ENCODE peak calls at places on chromosomes 2 and 18, in five cellular contexts. One of them, this sample, is unnamed.

GRCh38 chr18:54357660-54358494 is at the start of the genes C18orf54 and STARD6:
- DNase-seq in AG09309: peak
- DNase-seq in HL-60: peak
- DNase-seq in Calu3: peak
- DNase-seq in lower lobe of right lung: peak
- DNase-seq in this sample: peak

GRCh38 chr2:189609423-189609816 is 28.8 kb upstream of the SLC40A1 start:
- DNase-seq in AG09309: no peak
- DNase-seq in HL-60: no peak
- DNase-seq in Calu3: no peak
- DNase-seq in lower lobe of right lung: no peak
- DNase-seq in this sample: no peak

GRCh38 chr2:72538486-72538885 is 287.3 kb downstream of the EXOC6B start:
- DNase-seq in HL-60: no peak
- DNase-seq in lower lobe of right lung: no peak
- DNase-seq in AG09309: no peak
- DNase-seq in Calu3: no peak
- DNase-seq in this sample: no peak

GRCh38 chr2:33375054-33375453 is 101.4 kb upstream of the RASGRP3 start:
- DNase-seq in AG09309: no peak
- DNase-seq in HL-60: no peak
- DNase-seq in Calu3: no peak
- DNase-seq in lower lobe of right lung: no peak
- DNase-seq in this sample: no peak

GRCh38 chr2:205965707-205966106 is 120.3 kb downstream of the INO80D start:
- DNase-seq in AG09309: no peak
- DNase-seq in Calu3: no peak
- DNase-seq in HL-60: no peak
- DNase-seq in lower lobe of right lung: no peak
- DNase-seq in this sample: no peak

GRCh38 chr2:233976690-233977294 is 59.6 kb downstream of the TRPM8 start:
- DNase-seq in Calu3: peak
- DNase-seq in AG09309: peak
- DNase-seq in lower lobe of right lung: no peak
- DNase-seq in HL-60: no peak
- DNase-seq in this sample: no peak

GRCh38 chr2:214005337-214005736 is 405.5 kb upstream of the VWC2L start:
- DNase-seq in Calu3: no peak
- DNase-seq in HL-60: no peak
- DNase-seq in AG09309: no peak
- DNase-seq in lower lobe of right lung: no peak
- DNase-seq in this sample: no peak

GRCh38 chr2:147934881-147935280 is 85.7 kb downstream of the ORC4 start:
- DNase-seq in AG09309: no peak
- DNase-seq in lower lobe of right lung: no peak
- DNase-seq in HL-60: no peak
- DNase-seq in Calu3: no peak
- DNase-seq in this sample: no peak

GRCh38 chr2:241767464-241768250 is 9.0 kb upstream of the GAL3ST2 start:
- DNase-seq in HL-60: no peak
- DNase-seq in AG09309: no peak
- DNase-seq in lower lobe of right lung: no peak
- DNase-seq in Calu3: no peak
- DNase-seq in this sample: peak

GRCh38 chr2:190412971-190413370 is 4.8 kb downstream of the MFSD6 start:
- DNase-seq in Calu3: no peak
- DNase-seq in AG09309: no peak
- DNase-seq in lower lobe of right lung: no peak
- DNase-seq in HL-60: no peak
- DNase-seq in this sample: no peak

GRCh38 chr2:112481050-112481527 is 867 bp upstream of the TTL start:
- DNase-seq in Calu3: peak
- DNase-seq in AG09309: peak
- DNase-seq in lower lobe of right lung: peak
- DNase-seq in HL-60: peak
- DNase-seq in this sample: peak

GRCh38 chr2:26584656-26585055 is 56.5 kb downstream of the CIB4 start:
- DNase-seq in lower lobe of right lung: no peak
- DNase-seq in HL-60: no peak
- DNase-seq in AG09309: no peak
- DNase-seq in Calu3: no peak
- DNase-seq in this sample: no peak

GRCh38 chr18:39675358-39675757 is 2109.8 kb upstream of the CELF4 start:
- DNase-seq in HL-60: no peak
- DNase-seq in AG09309: peak
- DNase-seq in Calu3: no peak
- DNase-seq in lower lobe of right lung: no peak
- DNase-seq in this sample: no peak

GRCh38 chr2:19048593-19049264 is 309.7 kb downstream of the OSR1 start:
- DNase-seq in AG09309: no peak
- DNase-seq in lower lobe of right lung: peak
- DNase-seq in HL-60: no peak
- DNase-seq in Calu3: peak
- DNase-seq in this sample: no peak

GRCh38 chr2:198096007-198096406 is 291.6 kb downstream of the PLCL1 start:
- DNase-seq in Calu3: no peak
- DNase-seq in HL-60: no peak
- DNase-seq in AG09309: no peak
- DNase-seq in lower lobe of right lung: no peak
- DNase-seq in this sample: no peak

GRCh38 chr2:29698216-29698615 is 223.2 kb downstream of the ALK start:
- DNase-seq in Calu3: no peak
- DNase-seq in AG09309: no peak
- DNase-seq in lower lobe of right lung: no peak
- DNase-seq in HL-60: no peak
- DNase-seq in this sample: no peak

GRCh38 chr2:182207049-182207746 is 219.6 kb downstream of the PDE1A start:
- DNase-seq in HL-60: no peak
- DNase-seq in Calu3: no peak
- DNase-seq in lower lobe of right lung: no peak
- DNase-seq in AG09309: no peak
- DNase-seq in this sample: no peak

GRCh38 chr2:166234112-166234846 is 106.5 kb upstream of the SCN1A start:
- DNase-seq in lower lobe of right lung: no peak
- DNase-seq in HL-60: no peak
- DNase-seq in AG09309: no peak
- DNase-seq in Calu3: no peak
- DNase-seq in this sample: no peak

GRCh38 chr2:30662268-30663131 is 144.7 kb downstream of the CAPN13 start:
- DNase-seq in HL-60: no peak
- DNase-seq in AG09309: no peak
- DNase-seq in Calu3: no peak
- DNase-seq in lower lobe of right lung: no peak
- DNase-seq in this sample: no peak

GRCh38 chr18:55858661-55859111 is 270.7 kb upstream of the TCF4 start:
- DNase-seq in HL-60: no peak
- DNase-seq in AG09309: no peak
- DNase-seq in lower lobe of right lung: no peak
- DNase-seq in Calu3: no peak
- DNase-seq in this sample: no peak

GRCh38 chr2:197575987-197576386 is 60.1 kb downstream of the MOB4 start:
- DNase-seq in AG09309: no peak
- DNase-seq in Calu3: no peak
- DNase-seq in HL-60: no peak
- DNase-seq in lower lobe of right lung: no peak
- DNase-seq in this sample: no peak

GRCh38 chr2:173002751-173003541 is 72.7 kb upstream of the MAP3K20 start:
- DNase-seq in AG09309: no peak
- DNase-seq in HL-60: no peak
- DNase-seq in Calu3: no peak
- DNase-seq in lower lobe of right lung: no peak
- DNase-seq in this sample: no peak

GRCh38 chr2:169599568-169599967 is 15.4 kb downstream of the PPIG start:
- DNase-seq in AG09309: no peak
- DNase-seq in Calu3: no peak
- DNase-seq in lower lobe of right lung: no peak
- DNase-seq in HL-60: no peak
- DNase-seq in this sample: no peak

GRCh38 chr2:219965287-219965870 is 337.9 kb downstream of the SLC4A3 start:
- DNase-seq in HL-60: no peak
- DNase-seq in lower lobe of right lung: no peak
- DNase-seq in Calu3: no peak
- DNase-seq in AG09309: no peak
- DNase-seq in this sample: no peak

GRCh38 chr2:137893145-137893544 is 71.1 kb upstream of the HNMT start:
- DNase-seq in HL-60: no peak
- DNase-seq in lower lobe of right lung: no peak
- DNase-seq in AG09309: no peak
- DNase-seq in Calu3: no peak
- DNase-seq in this sample: no peak

GRCh38 chr2:233449921-233450853 is 95.9 kb downstream of the DGKD start:
- DNase-seq in lower lobe of right lung: peak
- DNase-seq in Calu3: no peak
- DNase-seq in AG09309: no peak
- DNase-seq in HL-60: no peak
- DNase-seq in this sample: no peak

GRCh38 chr18:12774982-12775381 is 72.1 kb downstream of the PSMG2 start:
- DNase-seq in HL-60: no peak
- DNase-seq in Calu3: no peak
- DNase-seq in AG09309: no peak
- DNase-seq in lower lobe of right lung: no peak
- DNase-seq in this sample: peak

DNA sequence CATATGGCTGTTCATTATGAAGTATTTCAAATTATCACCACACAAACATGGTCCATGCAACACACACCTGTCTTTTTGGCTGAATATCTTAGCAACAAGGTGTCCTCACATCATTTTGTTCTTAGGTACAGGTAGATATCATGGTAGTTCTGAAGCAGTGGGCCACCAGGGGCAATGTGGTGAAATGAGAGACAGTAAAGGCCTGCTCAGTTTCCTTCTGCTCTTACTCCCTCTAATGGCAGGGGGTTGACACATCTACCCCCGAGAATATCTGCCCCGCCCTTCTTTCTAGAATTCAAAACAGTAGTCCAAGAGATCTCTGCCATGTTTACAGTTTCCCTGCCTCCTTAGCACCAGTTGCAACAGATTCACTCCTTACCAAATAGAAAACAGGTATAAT is 147.0 kb upstream of the KLHL14 start:
- DNase-seq in HL-60: no peak
- DNase-seq in AG09309: no peak
- DNase-seq in lower lobe of right lung: no peak
- DNase-seq in Calu3: peak
- DNase-seq in this sample: no peak
- TF ChIP-seq CTCF in HL-60: peak
- TF ChIP-seq CTCF in AG09309: peak
- TF ChIP-seq CTCF in lower lobe of right lung: no peak
- TF ChIP-seq CTCF in Calu3: peak
- TF ChIP-seq CTCF in this sample: peak

DNA sequence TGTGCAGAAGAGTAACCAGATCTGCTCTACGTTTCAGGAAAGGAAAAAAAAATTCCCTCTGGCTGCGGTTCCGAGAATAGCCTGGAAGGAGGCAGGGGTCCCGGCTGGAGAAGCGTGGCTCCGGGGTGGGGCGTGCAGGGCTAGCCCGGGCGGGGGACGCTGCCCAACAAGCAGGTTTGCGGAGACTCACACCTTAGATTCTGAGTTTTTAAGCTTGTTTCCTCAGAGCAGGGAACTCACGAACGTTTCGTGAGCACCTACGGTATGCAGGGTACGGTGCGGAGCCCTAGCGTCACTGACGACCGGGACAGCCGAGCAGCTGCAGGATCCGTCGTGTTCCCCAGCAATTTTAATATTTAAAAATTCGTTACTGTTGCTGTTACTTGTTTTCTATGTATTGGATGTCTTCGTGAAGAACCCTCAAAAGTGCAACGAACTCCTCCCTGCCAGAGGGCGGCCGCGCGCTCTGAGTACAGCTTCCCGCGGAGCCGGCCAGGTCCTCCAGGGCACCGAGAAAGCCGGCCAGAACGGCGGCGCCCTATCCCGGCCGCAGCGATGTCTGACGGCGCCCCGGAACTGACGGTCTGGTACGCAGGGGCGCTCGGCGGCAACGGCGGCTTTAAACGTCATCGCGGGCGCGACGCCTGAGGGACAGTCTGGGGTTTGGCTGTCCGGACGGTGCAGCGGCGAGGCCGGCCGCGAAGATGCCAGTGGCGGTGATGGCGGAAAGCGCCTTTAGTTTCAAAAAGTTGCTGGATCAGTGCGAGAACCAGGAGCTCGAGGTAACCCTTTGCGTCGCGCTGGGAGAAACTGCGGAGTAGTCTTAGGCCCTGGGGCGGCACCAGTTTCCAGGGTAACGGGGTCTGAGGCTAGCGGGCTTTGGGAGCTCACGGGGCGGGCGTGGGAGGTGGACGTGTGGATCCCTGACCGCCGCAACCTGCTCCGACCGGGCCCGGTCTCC is at the start of gene COPS8:
- DNase-seq in Calu3: peak
- DNase-seq in AG09309: no peak
- DNase-seq in HL-60: peak
- DNase-seq in lower lobe of right lung: peak
- DNase-seq in this sample: peak
- TF ChIP-seq CTCF in Calu3: no peak
- TF ChIP-seq CTCF in AG09309: no peak
- TF ChIP-seq CTCF in HL-60: no peak
- TF ChIP-seq CTCF in lower lobe of right lung: peak
- TF ChIP-seq CTCF in this sample: peak

GRCh38 chr2:86330015-86330414 is 7.4 kb downstream of the REEP1 start:
- DNase-seq in HL-60: peak
- DNase-seq in Calu3: no peak
- DNase-seq in lower lobe of right lung: no peak
- DNase-seq in AG09309: no peak
- DNase-seq in this sample: no peak
- TF ChIP-seq CTCF in HL-60: no peak
- TF ChIP-seq CTCF in Calu3: no peak
- TF ChIP-seq CTCF in lower lobe of right lung: no peak
- TF ChIP-seq CTCF in AG09309: no peak
- TF ChIP-seq CTCF in this sample: no peak

DNA sequence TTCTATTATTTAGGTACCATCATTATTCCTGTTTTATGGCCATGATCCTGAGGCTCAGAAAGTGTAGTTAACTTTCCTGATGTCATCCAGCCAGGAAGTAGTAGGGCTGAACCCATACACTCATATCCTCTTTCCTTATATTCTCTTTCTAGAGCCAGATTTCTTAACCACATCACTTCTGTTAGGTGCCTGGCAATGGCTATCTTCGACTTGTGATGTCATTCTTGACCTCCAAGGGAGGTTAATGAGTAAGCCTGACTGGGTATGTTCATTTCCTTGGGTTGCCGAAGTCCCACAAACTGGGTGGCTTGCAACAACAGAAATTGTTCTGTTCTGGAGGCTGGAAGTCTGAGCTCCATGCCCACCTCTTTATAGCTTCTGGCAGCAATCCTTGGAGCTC is 43.4 kb downstream of the ITGB6 start:
- DNase-seq in AG09309: no peak
- DNase-seq in lower lobe of right lung: no peak
- DNase-seq in Calu3: no peak
- DNase-seq in HL-60: no peak
- DNase-seq in this sample: no peak
- TF ChIP-seq CTCF in AG09309: no peak
- TF ChIP-seq CTCF in lower lobe of right lung: no peak
- TF ChIP-seq CTCF in Calu3: no peak
- TF ChIP-seq CTCF in HL-60: no peak
- TF ChIP-seq CTCF in this sample: no peak

GRCh38 chr18:36899289-36899688 is 70.4 kb downstream of the KIAA1328 start:
- DNase-seq in lower lobe of right lung: no peak
- DNase-seq in HL-60: peak
- DNase-seq in Calu3: no peak
- DNase-seq in AG09309: no peak
- DNase-seq in this sample: no peak
- TF ChIP-seq CTCF in lower lobe of right lung: no peak
- TF ChIP-seq CTCF in HL-60: peak
- TF ChIP-seq CTCF in Calu3: peak
- TF ChIP-seq CTCF in AG09309: peak
- TF ChIP-seq CTCF in this sample: peak